ENCODE peak calls at places on chromosomes 12 and 14, in nine cellular contexts. Q is astrocyte of the spinal cord, K is tibial nerve, J is A549, W is GM12864, I is mucosa of descending colon, V is lower leg skin, C is fibroblast of lung, X is mammary epithelial cell. M is an unnamed sample.

GRCh38 chr12:2266666-2267623 is 214.2 kb downstream of the CACNA1C start:
- DNase-seq in C (no peak), Q (no peak), I (no peak), X (peak), W (no peak), K (no peak), V (no peak), J (no peak), M (no peak)

GRCh38 chr12:108647936-108648287 is 14.2 kb upstream of the SELPLG start:
- DNase-seq in C (no peak), V (no peak), Q (no peak), X (no peak), I (no peak), J (no peak), K (no peak), W (no peak), M (no peak)

GRCh38 chr12:10722905-10723866 is at the start of gene YBX3:
- DNase-seq in C (peak), W (no peak), I (peak), X (peak), K (peak), Q (peak), J (peak), V (peak), M (peak)

GRCh38 chr12:109613611-109614455 is 40.2 kb downstream of the MVK start:
- DNase-seq in I (no peak), J (no peak), C (no peak), K (no peak), V (no peak), W (no peak), X (no peak), Q (no peak), M (no peak)

GRCh38 chr12:113098428-113099028 is 37.0 kb downstream of the RASAL1 start:
- DNase-seq in K (peak), X (peak), J (peak), I (peak), V (peak), W (no peak), C (peak), Q (peak), M (peak)

GRCh38 chr12:104354167-104354867 is 50.8 kb downstream of the EID3 start:
- DNase-seq in J (peak), C (no peak), V (no peak), Q (no peak), W (no peak), X (no peak), K (no peak), I (no peak), M (no peak)

GRCh38 chr14:51653096-51653814 is 1.5 kb downstream of the FRMD6 start:
- DNase-seq in K (no peak), X (peak), J (peak), Q (peak), I (no peak), V (no peak), C (peak), W (no peak), M (peak)

GRCh38 chr14:104266643-104267575 is 128.5 kb downstream of the KIF26A start:
- DNase-seq in W (no peak), J (no peak), C (no peak), Q (no peak), I (peak), X (no peak), K (no peak), V (no peak), M (no peak)

GRCh38 chr14:37596790-37597189 is 1.4 kb downstream of the TTC6 start:
- DNase-seq in X (no peak), V (no peak), W (no peak), K (no peak), C (no peak), J (no peak), Q (no peak), I (no peak), M (peak)

GRCh38 chr12:28162697-28163096 is 27.6 kb upstream of the CCDC91 start:
- DNase-seq in Q (no peak), J (no peak), X (no peak), W (no peak), V (no peak), I (no peak), K (no peak), C (no peak), M (no peak)

GRCh38 chr12:12990700-12991468 is 9.2 kb downstream of the HEBP1 start:
- DNase-seq in V (no peak), W (no peak), C (peak), I (no peak), X (no peak), Q (peak), K (no peak), J (no peak), M (no peak)

GRCh38 chr12:25518512-25518911 is 34.6 kb downstream of the LMNTD1 start:
- DNase-seq in K (no peak), W (no peak), J (no peak), C (peak), V (no peak), Q (peak), I (no peak), X (peak), M (no peak)

GRCh38 chr12:25521625-25522256 is 31.3 kb downstream of the LMNTD1 start:
- DNase-seq in X (no peak), Q (no peak), K (no peak), W (no peak), C (no peak), I (no peak), J (no peak), V (no peak), M (no peak)

GRCh38 chr12:25526778-25527177 is 26.3 kb downstream of the LMNTD1 start:
- DNase-seq in V (no peak), W (no peak), K (no peak), J (no peak), X (no peak), C (no peak), I (no peak), Q (no peak), M (no peak)

GRCh38 chr12:25529738-25530137 is 23.3 kb downstream of the LMNTD1 start:
- DNase-seq in Q (peak), K (no peak), X (peak), V (no peak), W (no peak), C (peak), J (no peak), I (no peak), M (no peak)

GRCh38 chr12:25524381-25524780 is 28.7 kb downstream of the LMNTD1 start:
- DNase-seq in Q (no peak), V (no peak), J (no peak), I (no peak), C (no peak), K (no peak), X (no peak), W (no peak), M (no peak)
- TF ChIP-seq CTCF in Q (no peak), V (no peak), J (no peak), I (no peak), C (no peak), K (no peak), X (no peak), W (no peak), M (no peak)

GRCh38 chr14:24389266-24389855 is 9.4 kb upstream of the NYNRIN start:
- DNase-seq in K (no peak), W (no peak), Q (no peak), J (no peak), C (peak), X (no peak), V (no peak), I (no peak), M (no peak)

GRCh38 chr14:24390696-24391468 is 7.9 kb upstream of the NYNRIN start:
- DNase-seq in Q (no peak), J (no peak), V (no peak), C (no peak), K (no peak), X (no peak), I (no peak), W (no peak), M (no peak)

GRCh38 chr14:24395609-24396580 is 2.9 kb upstream of the NYNRIN start:
- DNase-seq in Q (no peak), K (no peak), V (peak), I (no peak), J (no peak), X (peak), W (no peak), C (peak), M (no peak)

GRCh38 chr14:24394275-24394674 is 4.5 kb upstream of the NYNRIN start:
- DNase-seq in C (no peak), X (no peak), K (no peak), Q (no peak), V (no peak), I (no peak), J (peak), W (no peak), M (no peak)

GRCh38 chr14:24392327-24393098 is 6.3 kb upstream of the NYNRIN start:
- DNase-seq in X (peak), C (peak), Q (peak), I (no peak), V (no peak), W (no peak), J (peak), K (no peak), M (no peak)
- TF ChIP-seq CTCF in X (peak), C (peak), Q (peak), I (no peak), V (no peak), W (no peak), J (peak), K (no peak), M (no peak)

GRCh38 chr12:8501720-8502119 is 11.6 kb upstream of the CLEC4D start:
- DNase-seq in W (no peak), J (no peak), X (no peak), V (no peak), K (no peak), Q (no peak), I (no peak), C (no peak), M (no peak)
- TF ChIP-seq CTCF in W (no peak), J (no peak), X (no peak), V (no peak), K (no peak), Q (no peak), I (no peak), C (no peak), M (no peak)

GRCh38 chr14:76812422-76813383 is at the start of gene ANGEL1:
- DNase-seq in Q (peak), W (peak), K (peak), X (peak), V (peak), J (peak), I (peak), C (peak), M (peak)

GRCh38 chr14:76811561-76811960 is 1.1 kb downstream of the ANGEL1 start:
- DNase-seq in I (no peak), X (peak), K (no peak), V (no peak), J (no peak), Q (peak), C (peak), W (no peak), M (no peak)

GRCh38 chr14:76810525-76810924 is 2.2 kb downstream of the ANGEL1 start:
- DNase-seq in C (no peak), X (no peak), W (no peak), V (no peak), I (no peak), K (no peak), J (no peak), Q (no peak), M (no peak)

GRCh38 chr14:76812093-76812421 is 625 bp downstream of the ANGEL1 start:
- DNase-seq in Q (no peak), K (no peak), I (no peak), J (no peak), C (no peak), X (peak), V (no peak), W (no peak), M (peak)

GRCh38 chr14:76810953-76811400 is 1.7 kb downstream of the ANGEL1 start:
- DNase-seq in I (no peak), C (peak), Q (peak), J (peak), W (peak), V (no peak), X (peak), K (no peak), M (peak)
- TF ChIP-seq CTCF in I (no peak), C (peak), Q (peak), J (peak), W (peak), V (no peak), X (peak), K (peak), M (peak)

GRCh38 chr14:99039316-99040041 is 232.5 kb downstream of the BCL11B start:
- DNase-seq in X (no peak), W (no peak), C (no peak), J (no peak), K (no peak), V (no peak), Q (no peak), I (no peak), M (no peak)

GRCh38 chr14:99036594-99037293 is 235.3 kb downstream of the BCL11B start:
- DNase-seq in J (no peak), K (no peak), X (no peak), C (no peak), I (no peak), W (no peak), V (peak), Q (no peak), M (no peak)

GRCh38 chr14:99038401-99038800 is 233.6 kb downstream of the BCL11B start:
- DNase-seq in C (peak), W (no peak), I (no peak), K (no peak), V (no peak), X (peak), J (peak), Q (peak), M (no peak)

GRCh38 chr14:99035712-99036593 is 236.0 kb downstream of the BCL11B start:
- DNase-seq in I (peak), J (peak), C (peak), Q (peak), W (no peak), K (peak), V (peak), X (peak), M (no peak)

GRCh38 chr14:99037777-99038176 is 234.2 kb downstream of the BCL11B start:
- DNase-seq in X (no peak), I (no peak), Q (no peak), C (no peak), V (no peak), K (no peak), W (no peak), J (no peak), M (no peak)
- TF ChIP-seq CTCF in X (no peak), I (no peak), Q (peak), C (no peak), V (no peak), K (no peak), W (no peak), J (no peak), M (no peak)

DNA sequence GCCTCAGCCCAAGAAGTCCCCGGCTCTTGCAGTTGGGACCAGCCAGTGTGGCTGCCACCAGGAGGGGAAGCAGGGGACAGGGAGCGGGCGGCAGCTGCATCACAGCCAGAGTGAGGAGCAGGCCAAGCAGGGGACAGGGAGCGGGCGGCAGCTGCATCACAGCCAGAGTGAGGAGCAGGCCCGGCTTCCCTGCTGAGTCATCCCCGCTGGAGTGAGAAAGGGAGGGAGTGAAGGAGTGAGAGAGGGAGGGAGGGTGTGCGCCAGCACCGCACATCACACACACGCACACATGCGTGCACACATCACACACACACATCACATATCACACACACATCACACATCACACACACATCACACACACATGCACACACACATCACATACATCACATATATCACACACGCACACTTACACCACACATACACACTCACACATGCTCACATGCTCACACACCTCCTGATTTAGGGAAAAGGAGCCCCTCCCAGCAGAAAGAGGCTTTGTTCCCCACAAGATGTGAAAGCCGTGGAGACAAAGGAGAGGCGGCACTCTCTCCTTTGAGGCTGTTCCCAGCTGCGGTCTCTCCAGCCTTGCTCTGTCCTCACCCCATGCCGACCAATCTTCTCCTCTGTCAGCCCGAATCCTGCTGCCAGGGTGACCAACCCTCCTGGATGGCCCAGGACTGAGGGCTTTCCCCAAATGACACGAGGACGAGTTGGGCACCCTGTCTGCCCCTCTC is 16.8 kb upstream of the ZDHHC22 start:
- DNase-seq in W (no peak), C (peak), I (no peak), X (peak), V (no peak), K (no peak), Q (peak), J (peak), M (no peak)
- TF ChIP-seq CTCF in W (no peak), C (no peak), I (no peak), X (no peak), V (no peak), K (no peak), Q (no peak), J (no peak), M (no peak)

GRCh38 chr12:38540156-38540555 is 223.6 kb downstream of the ALG10B start:
- DNase-seq in C (no peak), K (no peak), X (no peak), I (no peak), Q (no peak), W (no peak), V (no peak), J (no peak), M (no peak)

GRCh38 chr12:38541849-38542248 is 225.3 kb downstream of the ALG10B start:
- DNase-seq in V (no peak), K (no peak), W (no peak), J (no peak), Q (no peak), C (no peak), X (no peak), I (no peak), M (no peak)

GRCh38 chr12:38547586-38547985 is 231.0 kb downstream of the ALG10B start:
- DNase-seq in K (no peak), C (no peak), X (peak), Q (no peak), V (no peak), J (no peak), I (no peak), W (no peak), M (no peak)

GRCh38 chr12:38543151-38543550 is 226.6 kb downstream of the ALG10B start:
- DNase-seq in Q (no peak), I (no peak), X (peak), V (no peak), J (no peak), K (no peak), C (no peak), W (no peak), M (no peak)

DNA sequence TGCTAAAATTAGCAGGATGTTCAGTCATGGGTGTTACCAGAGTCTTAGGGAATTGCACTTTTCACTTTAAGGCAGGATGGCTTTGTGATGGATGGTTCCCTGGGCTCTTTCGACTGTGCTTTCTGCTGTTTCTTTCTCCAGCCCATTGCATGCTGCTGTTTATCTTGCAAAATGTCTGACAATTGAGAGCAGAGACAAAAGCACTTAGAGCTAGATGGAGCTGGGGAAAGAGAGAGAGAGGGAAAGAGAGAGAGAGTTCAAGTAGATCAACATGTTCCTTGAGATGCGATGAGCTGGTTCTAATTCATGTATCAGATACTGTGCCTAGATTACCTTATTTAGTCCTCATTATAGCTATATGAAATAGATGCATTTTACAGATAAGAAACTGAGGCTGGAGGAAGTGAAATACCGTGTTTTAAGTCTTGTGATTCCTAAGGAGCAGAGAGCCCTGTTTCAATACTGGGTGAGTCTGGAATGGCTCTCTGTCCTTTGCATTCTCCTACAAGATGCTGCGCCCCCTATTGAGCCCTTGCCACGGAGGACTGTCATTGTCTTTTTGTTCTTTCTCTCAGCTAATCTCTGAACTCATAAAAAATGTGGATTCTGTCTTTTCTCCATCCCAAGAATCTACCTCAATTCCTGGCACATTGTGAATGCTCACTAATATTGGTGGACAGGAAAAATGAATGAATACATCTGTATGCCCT is 227.9 kb downstream of the ALG10B start:
- DNase-seq in X (no peak), W (no peak), C (no peak), Q (no peak), J (peak), I (no peak), V (no peak), K (no peak), M (no peak)
- TF ChIP-seq CTCF in X (no peak), W (no peak), C (no peak), Q (no peak), J (peak), I (no peak), V (no peak), K (no peak), M (no peak)

GRCh38 chr12:106204312-106204711 is 43.5 kb downstream of the CKAP4 start:
- DNase-seq in Q (no peak), W (no peak), C (no peak), V (no peak), I (no peak), X (no peak), K (no peak), J (no peak), M (no peak)

GRCh38 chr12:106205208-106206069 is 42.4 kb downstream of the CKAP4 start:
- DNase-seq in V (no peak), K (no peak), C (no peak), J (peak), Q (no peak), X (peak), I (no peak), W (no peak), M (no peak)
- TF ChIP-seq CTCF in V (no peak), K (no peak), C (no peak), J (peak), Q (no peak), X (peak), I (no peak), W (no peak), M (no peak)

GRCh38 chr14:89237923-89238529 is 179.0 kb downstream of the FOXN3 start:
- DNase-seq in V (no peak), X (peak), K (no peak), C (no peak), Q (peak), W (no peak), J (peak), I (no peak), M (no peak)
- TF ChIP-seq CTCF in V (no peak), X (peak), K (no peak), C (peak), Q (peak), W (no peak), J (peak), I (no peak), M (no peak)

GRCh38 chr14:21332950-21333349 is 50.9 kb downstream of the SUPT16H start:
- DNase-seq in X (no peak), K (no peak), V (no peak), C (no peak), I (no peak), Q (no peak), J (no peak), W (no peak), M (no peak)

GRCh38 chr14:21326972-21327371 is 47.1 kb downstream of the RPGRIP1 start:
- DNase-seq in X (no peak), Q (no peak), J (peak), K (no peak), V (no peak), C (no peak), W (no peak), I (no peak), M (no peak)
- TF ChIP-seq CTCF in X (no peak), Q (no peak), J (no peak), K (no peak), V (no peak), C (no peak), W (no peak), I (no peak), M (no peak)

M was measured in GM13977.